ENCODE peak calls at places on chromosomes 12 and 14, in six cellular contexts. F is right atrium auricular region, Z is heart left ventricle, V is OCI-LY7, T is psoas muscle, S is fibroblast of lung. Y is an unnamed sample.

GRCh38 chr14:34710744-34711143 is 3.6 kb downstream of the CFL2 start:
- DNase-seq in F (no peak), Z (no peak), V (no peak), T (no peak), S (peak), Y (peak)

GRCh38 chr12:55142896-55143870 is 17.0 kb downstream of the OR9K2 start:
- DNase-seq in F (no peak), Z (no peak), V (peak), T (no peak), S (peak), Y (peak)

GRCh38 chr12:47771304-47771703 is 1.7 kb upstream of the SLC48A1 start:
- DNase-seq in F (no peak), Z (no peak), V (no peak), T (no peak), S (no peak), Y (no peak)

GRCh38 chr14:21220874-21221477 is 48.3 kb downstream of the HNRNPC start:
- DNase-seq in F (no peak), Z (no peak), V (no peak), T (no peak), S (no peak), Y (peak)

GRCh38 chr14:30673071-30673470 is 51.0 kb downstream of the SCFD1 start:
- DNase-seq in F (no peak), Z (no peak), V (no peak), T (no peak), S (peak), Y (no peak)

GRCh38 chr12:132521726-132522292 is 31.9 kb downstream of the FBRSL1 start:
- DNase-seq in F (no peak), Z (no peak), V (no peak), T (no peak), S (no peak), Y (no peak)

GRCh38 chr14:23548351-23549318 is 2.9 kb downstream of the ZFHX2 start:
- DNase-seq in F (no peak), Z (no peak), V (no peak), T (no peak), S (peak), Y (peak)

GRCh38 chr14:98897605-98898309 is 374.2 kb downstream of the BCL11B start:
- DNase-seq in F (no peak), Z (no peak), V (no peak), T (no peak), S (no peak), Y (no peak)

GRCh38 chr14:52327374-52328226 is 13.5 kb downstream of the PTGER2 start:
- DNase-seq in F (no peak), Z (no peak), V (no peak), T (no peak), S (peak), Y (peak)

GRCh38 chr12:51009038-51009437 is 17.1 kb downstream of the SLC11A2 start:
- DNase-seq in F (peak), Z (peak), V (no peak), T (peak), S (no peak), Y (peak)

GRCh38 chr14:75968461-75968860 is 13.3 kb downstream of the TGFB3 start:
- DNase-seq in F (peak), Z (peak), V (no peak), T (no peak), S (no peak), Y (peak)

GRCh38 chr14:61519735-61520134 is 175.6 kb upstream of the HIF1A start:
- DNase-seq in F (no peak), Z (no peak), V (no peak), T (no peak), S (no peak), Y (no peak)

GRCh38 chr14:52735921-52736489 is 6.0 kb downstream of the STYX start:
- DNase-seq in F (no peak), Z (no peak), V (no peak), T (no peak), S (no peak), Y (no peak)

GRCh38 chr14:23061995-23062394 is 4.7 kb upstream of the CDH24 start:
- DNase-seq in F (peak), Z (peak), V (no peak), T (peak), S (peak), Y (peak)

GRCh38 chr14:88013750-88014349 is 8.9 kb downstream of the GPR65 start:
- DNase-seq in F (peak), Z (peak), V (peak), T (peak), S (peak), Y (peak)

GRCh38 chr14:105864651-105865265 is 338.4 kb downstream of the TMEM121 start:
- DNase-seq in F (no peak), Z (peak), V (no peak), T (no peak), S (no peak), Y (no peak)

GRCh38 chr14:99274346-99275221 is 2.6 kb upstream of the BCL11B start:
- DNase-seq in F (no peak), Z (peak), V (no peak), T (peak), S (peak), Y (peak)

GRCh38 chr12:52035926-52036325 is 15.3 kb upstream of the NR4A1 start:
- DNase-seq in F (no peak), Z (no peak), V (no peak), T (no peak), S (no peak), Y (no peak)

GRCh38 chr14:99354166-99354875 is 82.3 kb upstream of the BCL11B start:
- DNase-seq in F (no peak), Z (no peak), V (no peak), T (no peak), S (no peak), Y (no peak)

GRCh38 chr14:29645117-29645516 is 282.5 kb downstream of the PRKD1 start:
- DNase-seq in F (no peak), Z (no peak), V (no peak), T (no peak), S (no peak), Y (peak)

GRCh38 chr12:112901271-112901670 is 5.5 kb upstream of the OAS1 start:
- DNase-seq in F (no peak), Z (no peak), V (no peak), T (no peak), S (no peak), Y (no peak)

GRCh38 chr12:40733871-40734270 is 41.6 kb downstream of the CNTN1 start:
- DNase-seq in F (no peak), Z (no peak), V (no peak), T (no peak), S (no peak), Y (no peak)

GRCh38 chr14:34059037-34059924 is 108.4 kb upstream of the EGLN3 start:
- DNase-seq in F (no peak), Z (no peak), V (no peak), T (no peak), S (no peak), Y (no peak)

GRCh38 chr12:24562761-24563392 is 386.0 kb downstream of the BCAT1 start:
- DNase-seq in F (no peak), Z (peak), V (no peak), T (peak), S (peak), Y (peak)

GRCh38 chr12:77031745-77032144 is 33.6 kb downstream of the E2F7 start:
- DNase-seq in F (no peak), Z (no peak), V (no peak), T (no peak), S (peak), Y (peak)

GRCh38 chr12:98644433-98644711 is 216 bp downstream of the IKBIP start:
- DNase-seq in F (no peak), Z (no peak), V (no peak), T (no peak), S (no peak), Y (no peak)

GRCh38 chr14:75018684-75019083 is 16.0 kb downstream of the EIF2B2 start:
- DNase-seq in F (no peak), Z (no peak), V (no peak), T (no peak), S (no peak), Y (no peak)

GRCh38 chr12:73076760-73077159 is 804.6 kb downstream of the TRHDE start:
- DNase-seq in F (no peak), Z (no peak), V (no peak), T (no peak), S (no peak), Y (no peak)

GRCh38 chr12:112496493-112496892 is 77.7 kb downstream of the PTPN11 start:
- DNase-seq in F (no peak), Z (no peak), V (no peak), T (no peak), S (no peak), Y (no peak)

GRCh38 chr12:117100251-117100650 is 1.0 kb upstream of the TESC start:
- DNase-seq in F (no peak), Z (peak), V (no peak), T (no peak), S (peak), Y (peak)

GRCh38 chr12:47361389-47362031 is 281.8 kb upstream of the AMIGO2 start:
- DNase-seq in F (no peak), Z (no peak), V (peak), T (no peak), S (no peak), Y (no peak)

GRCh38 chr12:75747572-75747995 is 236.2 kb upstream of the KRR1 start:
- DNase-seq in F (no peak), Z (no peak), V (no peak), T (no peak), S (peak), Y (peak)

GRCh38 chr12:124556067-124556466 is 11.3 kb downstream of the NCOR2 start:
- DNase-seq in F (no peak), Z (no peak), V (no peak), T (no peak), S (no peak), Y (no peak)

GRCh38 chr12:104669851-104670337 is 213.1 kb downstream of the CHST11 start:
- DNase-seq in F (no peak), Z (peak), V (peak), T (peak), S (peak), Y (peak)

GRCh38 chr14:31926123-31926522 is 151.0 kb upstream of the ARHGAP5 start:
- DNase-seq in F (no peak), Z (no peak), V (peak), T (no peak), S (peak), Y (peak)

GRCh38 chr14:70789361-70789760 is 20.0 kb downstream of the MAP3K9 start:
- DNase-seq in F (no peak), Z (no peak), V (no peak), T (no peak), S (peak), Y (peak)

GRCh38 chr12:115322275-115322674 is 638.3 kb upstream of the TBX3 start:
- DNase-seq in F (no peak), Z (no peak), V (no peak), T (no peak), S (peak), Y (peak)

GRCh38 chr12:115320967-115321366 is 637.0 kb upstream of the TBX3 start:
- DNase-seq in F (no peak), Z (peak), V (no peak), T (peak), S (no peak), Y (no peak)

GRCh38 chr12:115323223-115323905 is 639.4 kb upstream of the TBX3 start:
- DNase-seq in F (no peak), Z (no peak), V (no peak), T (no peak), S (peak), Y (peak)

GRCh38 chr12:115325858-115326257 is 641.9 kb upstream of the TBX3 start:
- DNase-seq in F (no peak), Z (no peak), V (no peak), T (no peak), S (no peak), Y (peak)

GRCh38 chr12:115324949-115325638 is 641.1 kb upstream of the TBX3 start:
- DNase-seq in F (no peak), Z (no peak), V (no peak), T (no peak), S (peak), Y (peak)
- TF ChIP-seq CTCF in F (no peak), Z (no peak), V (no peak), T (no peak), S (no peak), Y (no peak)

DNA sequence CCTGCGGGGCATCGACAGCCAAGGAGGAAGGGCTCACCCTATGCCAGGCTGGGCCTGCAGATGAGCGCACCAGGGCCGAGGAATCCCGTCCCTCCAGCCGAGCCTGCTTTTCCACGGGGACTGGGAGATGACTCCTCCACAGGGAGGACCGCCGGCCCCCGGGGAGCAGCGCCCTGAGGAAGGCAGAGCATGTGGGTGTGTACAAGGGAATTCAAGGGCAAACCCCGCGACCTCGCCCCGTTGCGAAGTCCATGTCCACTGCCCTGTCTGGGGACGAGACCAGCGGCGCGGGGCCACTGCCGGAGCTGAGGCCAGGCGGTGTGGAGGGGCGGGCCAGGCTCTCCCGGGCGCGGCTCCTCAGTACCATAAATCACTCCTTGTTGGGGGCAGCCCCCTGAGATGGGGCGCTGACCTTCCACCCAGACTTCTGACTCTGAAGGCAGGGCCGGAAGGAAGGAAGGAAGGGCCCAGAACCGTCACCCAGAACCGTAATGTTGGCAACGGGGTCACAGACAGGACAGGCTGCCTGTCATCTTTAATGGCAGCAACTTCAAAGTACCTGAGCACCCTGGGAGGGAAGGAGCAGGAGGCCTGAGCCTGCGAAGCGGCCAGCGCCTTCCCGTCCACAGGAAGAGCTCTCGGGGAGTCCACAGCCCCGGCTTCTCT is 52.6 kb downstream of the RNF34 start:
- DNase-seq in F (no peak), Z (no peak), V (no peak), T (no peak), S (no peak), Y (no peak)
- H3K4me3 ChIP-seq in F (no peak), Z (peak), V (no peak), T (peak), S (no peak), Y (no peak)

GRCh38 chr12:88951177-88951576 is 370.9 kb upstream of the KITLG start:
- DNase-seq in F (no peak), Z (no peak), V (no peak), T (no peak), S (no peak), Y (no peak)

GRCh38 chr12:88945041-88945732 is 364.9 kb upstream of the KITLG start:
- DNase-seq in F (no peak), Z (no peak), V (no peak), T (no peak), S (peak), Y (no peak)

GRCh38 chr12:88946377-88946997 is 366.2 kb upstream of the KITLG start:
- DNase-seq in F (no peak), Z (peak), V (no peak), T (no peak), S (peak), Y (peak)

GRCh38 chr12:88944403-88944802 is 364.1 kb upstream of the KITLG start:
- DNase-seq in F (no peak), Z (no peak), V (no peak), T (no peak), S (peak), Y (peak)

DNA sequence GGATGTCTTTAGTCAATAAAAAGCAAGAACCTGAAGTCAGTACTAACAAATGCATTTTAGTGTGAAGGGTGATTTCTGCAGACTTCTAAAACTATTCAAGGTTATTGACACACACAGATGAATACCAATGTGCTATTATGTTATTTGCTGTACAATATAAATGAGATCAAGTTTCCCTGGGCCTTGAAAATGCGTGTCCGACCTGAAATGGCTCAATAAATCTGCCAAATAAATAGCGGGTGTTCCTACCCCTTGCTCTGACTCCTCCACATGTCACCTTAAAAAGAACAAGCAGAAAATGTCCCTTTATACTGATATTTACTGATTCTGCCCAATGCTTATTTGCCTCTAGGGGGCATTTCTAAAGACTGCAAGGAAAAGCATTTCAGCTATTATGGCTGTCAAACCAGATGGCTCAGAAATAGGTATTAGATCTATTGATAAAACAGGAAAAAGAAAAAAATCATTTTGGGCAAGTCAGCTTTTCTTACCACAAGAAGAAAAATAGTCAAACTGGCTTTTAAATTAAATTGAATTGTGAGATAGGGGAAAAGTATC is 367.3 kb upstream of the KITLG start:
- DNase-seq in F (no peak), Z (no peak), V (no peak), T (no peak), S (no peak), Y (no peak)
- TF ChIP-seq CTCF in F (no peak), Z (no peak), V (peak), T (no peak), S (no peak), Y (peak)

DNA sequence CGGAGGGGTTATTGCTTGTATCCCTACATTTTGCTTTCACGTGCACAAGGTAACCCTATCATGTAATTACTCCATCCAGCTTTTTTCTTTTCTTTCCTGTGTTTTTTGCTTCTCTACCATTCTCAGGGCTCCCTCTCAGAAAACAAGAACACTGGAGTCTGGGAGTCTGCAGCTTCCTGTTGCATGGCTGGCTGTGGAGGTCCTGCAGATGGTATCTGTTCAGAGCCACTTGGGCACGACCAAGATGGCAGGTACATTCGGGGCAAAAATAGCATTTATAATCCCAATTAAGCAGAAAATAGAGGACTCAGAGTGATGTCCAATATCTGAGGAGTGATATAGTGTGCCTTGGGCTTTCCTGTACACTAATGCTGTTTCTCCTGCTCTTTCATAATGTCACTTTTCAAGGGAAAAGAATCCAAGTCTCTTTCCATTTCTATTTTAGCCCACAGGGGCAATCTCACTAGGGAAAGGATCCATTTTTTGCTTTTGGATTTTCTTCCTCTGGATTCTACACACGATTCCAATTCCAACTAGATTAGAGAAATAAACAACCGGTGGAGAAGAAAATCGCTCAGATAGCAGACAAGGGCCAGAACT is 3.2 kb upstream of the NUMB start:
- DNase-seq in F (peak), Z (no peak), V (no peak), T (no peak), S (no peak), Y (no peak)
- H3K4me3 ChIP-seq in F (no peak), Z (peak), V (no peak), T (peak), S (no peak), Y (peak)

GRCh38 chr12:31727197-31727596 is 1.6 kb downstream of the AMN1 start:
- DNase-seq in F (no peak), Z (no peak), V (no peak), T (no peak), S (no peak), Y (no peak)

GRCh38 chr12:31729728-31730127 is 907 bp upstream of the AMN1 start:
- DNase-seq in F (no peak), Z (no peak), V (no peak), T (no peak), S (no peak), Y (no peak)

GRCh38 chr12:31728289-31728916 is 418 bp downstream of the AMN1 start:
- DNase-seq in F (no peak), Z (peak), V (peak), T (no peak), S (no peak), Y (peak)

GRCh38 chr12:31726575-31726974 is 2.2 kb downstream of the AMN1 start:
- DNase-seq in F (no peak), Z (no peak), V (no peak), T (no peak), S (no peak), Y (no peak)

DNA sequence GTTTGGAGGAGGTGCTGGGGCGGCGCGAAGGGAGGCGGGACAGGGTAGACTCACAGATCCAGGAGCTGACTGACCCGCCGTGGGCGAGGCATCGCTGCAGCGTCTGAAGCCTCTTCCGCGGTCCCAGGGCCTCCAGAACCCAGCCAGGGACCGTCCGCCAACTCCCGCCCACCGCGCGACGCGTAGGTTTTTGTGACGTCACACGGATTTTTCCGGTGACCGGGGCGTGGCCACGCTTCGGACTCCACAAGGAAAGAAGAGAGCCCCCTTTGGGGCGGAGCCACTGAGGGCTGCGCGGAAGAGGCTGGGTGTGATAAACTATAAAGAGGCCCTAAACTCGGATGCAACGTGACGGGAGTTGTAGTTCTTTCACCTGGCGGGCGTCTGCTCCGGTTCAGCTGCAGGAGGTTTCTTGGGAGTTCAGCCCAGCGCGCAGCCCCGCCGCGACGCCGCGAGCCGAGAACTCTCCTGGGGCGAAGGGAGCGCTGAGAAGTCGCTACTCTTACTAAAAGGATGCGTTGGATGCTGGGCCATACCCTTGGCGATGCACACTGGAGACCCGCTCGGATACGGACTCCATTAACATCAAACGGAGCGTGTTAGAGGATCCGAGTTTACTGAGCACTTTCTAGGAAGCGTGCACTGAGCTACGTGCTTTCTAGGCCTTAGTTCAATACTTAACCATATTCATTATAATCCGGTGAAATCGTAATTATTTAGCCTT is at the start of gene AMN1:
- DNase-seq in F (peak), Z (peak), V (peak), T (peak), S (peak), Y (peak)
- TF ChIP-seq CTCF in F (no peak), Z (no peak), V (no peak), T (peak), S (peak), Y (no peak)

Y was measured in fibroblast of mammary gland.